ENCODE peak calls at places on chromosomes 2 and 18, in eight cellular contexts. Y is kidney glomerular epithelial cell; A is central memory CD4-positive, alpha-beta T cell; W is AG04450; H is neural crest cell; R is T-helper 1 cell; O is HT1080; X is GOT3. C is an unnamed sample.

GRCh38 chr2:198143156-198143555 is 338.8 kb downstream of the PLCL1 start:
- DNase-seq in A (no peak), H (no peak), Y (no peak), O (no peak), W (no peak), R (no peak), X (no peak), C (no peak)

GRCh38 chr2:227447606-227448005 is 24.4 kb upstream of the AGFG1 start:
- DNase-seq in X (no peak), A (no peak), H (no peak), O (no peak), W (peak), R (no peak), Y (peak), C (no peak)

GRCh38 chr2:207632575-207633492 is 7.6 kb upstream of the METTL21A start:
- DNase-seq in A (no peak), H (no peak), W (no peak), R (no peak), X (no peak), O (peak), Y (peak), C (peak)

GRCh38 chr2:134299334-134299733 is 45.5 kb downstream of the MGAT5 start:
- DNase-seq in H (no peak), A (no peak), R (no peak), Y (no peak), O (no peak), W (no peak), X (no peak), C (no peak)

GRCh38 chr2:159286709-159287441 is 372 bp upstream of the WDSUB1 start:
- DNase-seq in X (peak), H (peak), O (peak), Y (peak), W (peak), A (peak), R (peak), C (peak)

GRCh38 chr18:24678626-24679025 is 218.2 kb downstream of the HRH4 start:
- DNase-seq in W (no peak), R (no peak), X (no peak), O (no peak), H (no peak), A (no peak), Y (no peak), C (no peak)

GRCh38 chr2:118010470-118010869 is 3.4 kb downstream of the CCDC93 start:
- DNase-seq in W (no peak), H (no peak), R (no peak), X (no peak), Y (no peak), O (no peak), A (no peak), C (no peak)

GRCh38 chr2:181984060-181984459 is 1.6 kb upstream of the PPP1R1C start:
- DNase-seq in H (no peak), R (no peak), O (no peak), Y (no peak), X (no peak), A (no peak), W (no peak), C (no peak)

GRCh38 chr18:10524507-10525425 is 1.1 kb upstream of the NAPG start:
- DNase-seq in X (no peak), H (no peak), R (no peak), Y (peak), O (peak), W (no peak), A (no peak), C (peak)

GRCh38 chr2:68564426-68564825 is 79.0 kb upstream of the PROKR1 start:
- DNase-seq in H (no peak), R (no peak), A (no peak), X (no peak), O (no peak), Y (no peak), W (no peak), C (no peak)

C was measured in kidney epithelial cell.